ENCODE peak calls at places on chromosome X, in seven cellular contexts. Z is HCT116, V is SK-N-SH, N is HepG2, R is K562, K is GM12878, F is H1. T is an unnamed sample.
A peak's percentile ranks its signal among the peaks of the same experiment; 100 is the strongest.

GRCh38 chrX:80430826-80431501 is 10.7 kb downstream of the TENT5D start:
- DNase-seq in Z (no peak), V (peak; percentile 1), N (no peak), R (peak; percentile 16), K (no peak), F (peak; percentile 46), T (no peak)

GRCh38 chrX:46575991-46576392 is 2.4 kb downstream of the CHST7 start:
- DNase-seq in Z (no peak), V (no peak), N (peak; percentile 48), R (no peak), K (no peak), F (no peak), T (peak; percentile 18)

GRCh38 chrX:110167952-110168451 is 149.9 kb downstream of the AMMECR1 start:
- DNase-seq in Z (no peak), V (peak; percentile 43), N (no peak), R (peak; percentile 75), K (no peak), F (peak; percentile 75), T (no peak)

GRCh38 chrX:65528705-65529340 is 5.8 kb downstream of the LAS1L start:
- DNase-seq in Z (no peak), V (peak; percentile 74), N (no peak), R (peak; percentile 71), K (no peak), F (peak; percentile 84), T (peak; percentile 19)

GRCh38 chrX:51456814-51457213 is 39.6 kb downstream of the NUDT11 start:
- DNase-seq in Z (no peak), V (no peak), N (peak; percentile 0), R (no peak), K (no peak), F (no peak), T (no peak)

GRCh38 chrX:27186671-27187070 is 276.5 kb downstream of the PPP4R3C start:
- DNase-seq in Z (peak; percentile 3), V (peak; percentile 18), N (peak; percentile 13), R (peak; percentile 10), K (peak; percentile 0), F (no peak), T (peak; percentile 28)

GRCh38 chrX:129534816-129535578 is 5.1 kb upstream of the OCRL start:
- DNase-seq in Z (no peak), V (no peak), N (no peak), R (no peak), K (no peak), F (no peak), T (no peak)

GRCh38 chrX:41010188-41010846 is 74.9 kb upstream of the USP9X start:
- DNase-seq in Z (no peak), V (peak; percentile 65), N (peak; percentile 89), R (peak; percentile 66), K (no peak), F (peak; percentile 52), T (peak; percentile 91)

GRCh38 chrX:13120017-13120416 is 75.6 kb upstream of the FAM9C start:
- DNase-seq in Z (no peak), V (no peak), N (peak; percentile 21), R (no peak), K (no peak), F (no peak), T (peak; percentile 70)

GRCh38 chrX:53379747-53380146 is 42.7 kb downstream of the SMC1A start:
- DNase-seq in Z (no peak), V (no peak), N (no peak), R (no peak), K (no peak), F (no peak), T (no peak)

GRCh38 chrX:100682939-100683338 is 38.9 kb downstream of the SRPX2 start:
- DNase-seq in Z (no peak), V (no peak), N (peak; percentile 0), R (no peak), K (no peak), F (no peak), T (no peak)

GRCh38 chrX:42754129-42754528 is 23.8 kb downstream of the PPP1R2C start:
- DNase-seq in Z (no peak), V (no peak), N (no peak), R (no peak), K (no peak), F (no peak), T (no peak)

GRCh38 chrX:42746606-42747005 is 31.4 kb downstream of the PPP1R2C start:
- DNase-seq in Z (no peak), V (no peak), N (no peak), R (no peak), K (no peak), F (no peak), T (peak; percentile 86)

GRCh38 chrX:42752730-42753129 is 25.2 kb downstream of the PPP1R2C start:
- DNase-seq in Z (no peak), V (no peak), N (no peak), R (no peak), K (no peak), F (no peak), T (peak; percentile 94)

GRCh38 chrX:42751573-42751972 is 26.4 kb downstream of the PPP1R2C start:
- DNase-seq in Z (no peak), V (no peak), N (no peak), R (no peak), K (no peak), F (no peak), T (no peak)

DNA sequence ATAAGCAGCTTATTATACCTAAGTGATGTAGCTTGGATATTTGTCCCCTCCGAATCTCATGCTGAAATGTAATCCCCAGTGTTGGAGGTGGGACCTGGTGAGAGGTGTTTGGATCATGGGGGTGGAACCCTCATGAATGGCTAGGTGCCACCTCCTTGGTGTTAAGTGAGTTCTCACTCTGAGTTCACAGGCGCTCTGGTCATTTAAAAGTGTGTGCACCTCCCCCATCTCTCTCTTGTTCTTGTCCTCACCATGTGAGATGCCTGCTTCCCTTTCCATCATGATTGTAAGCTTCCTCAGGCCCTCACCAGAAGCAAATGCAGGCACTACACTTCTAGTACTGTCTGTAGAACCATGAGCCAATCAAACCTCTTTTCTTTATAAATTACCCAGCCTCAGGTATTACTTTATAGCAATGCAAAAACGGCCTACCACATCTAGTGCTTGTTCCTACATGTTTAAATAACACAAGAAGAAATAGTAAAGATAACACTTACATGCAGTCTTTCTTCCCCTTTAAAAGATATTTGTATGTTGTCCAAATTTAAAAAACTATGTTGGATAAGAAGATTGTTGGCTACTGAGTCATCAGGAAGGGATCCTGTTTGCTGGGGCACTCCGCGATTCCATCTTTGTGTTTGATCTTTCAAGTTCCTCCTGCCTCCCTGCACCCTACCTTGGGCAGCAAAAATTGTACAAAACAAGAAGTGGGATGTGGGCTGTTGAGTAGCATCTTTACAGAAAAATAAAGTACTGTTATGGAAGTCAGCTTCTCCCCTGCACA is 29.7 kb downstream of the PPP1R2C start:
- DNase-seq in Z (no peak), V (no peak), N (no peak), R (no peak), K (no peak), F (no peak), T (peak; percentile 64)
- H3K27me3 ChIP-seq in Z (no peaks in the 10 kb centered on the region), V (no peaks in the 10 kb centered on the region), N (no peaks in the 10 kb centered on the region), R (no peaks in the 10 kb centered on the region), K (no peaks in the 10 kb centered on the region), F (no peaks in the 10 kb centered on the region), T (no peaks in the 10 kb centered on the region)

DNA sequence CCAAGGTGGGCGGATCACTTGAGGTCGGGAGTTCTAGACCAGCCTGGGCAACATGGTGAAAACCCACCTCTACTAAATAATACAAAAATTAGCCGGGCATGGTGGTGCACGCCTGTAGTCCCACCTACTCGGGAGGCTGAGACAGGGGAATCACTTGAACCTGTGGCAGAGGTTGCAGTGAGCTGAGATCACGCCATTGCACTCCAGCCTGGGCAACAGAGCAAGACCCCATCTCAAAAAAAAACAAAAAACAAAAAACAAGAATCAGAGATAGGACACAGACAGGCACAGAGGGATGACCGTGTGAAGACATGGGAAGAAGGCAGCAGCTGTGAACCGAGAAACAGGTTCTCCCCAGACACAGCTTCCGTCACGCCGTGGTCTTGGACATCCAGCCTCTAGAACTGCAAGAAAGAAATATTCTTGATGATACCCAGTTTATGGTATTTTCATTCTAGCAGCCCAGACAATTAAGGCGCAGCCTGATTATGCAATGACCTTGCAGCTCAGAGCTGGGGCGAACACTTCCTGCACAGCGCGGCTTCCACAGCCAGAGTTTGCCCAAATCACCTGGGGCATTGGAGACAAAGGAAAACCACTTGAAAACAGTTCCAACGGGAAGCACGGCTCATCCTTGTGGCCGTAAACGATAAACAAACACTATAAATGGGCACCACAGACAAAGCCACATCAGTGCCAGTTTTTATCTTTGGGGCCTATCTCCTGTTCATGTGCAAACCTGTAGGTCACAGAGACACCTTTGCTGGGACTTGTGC is 4.2 kb upstream of the ARSD start:
- DNase-seq in Z (no peak), V (no peak), N (no peak), R (no peak), K (no peak), F (no peak), T (no peak)
- TF ChIP-seq MAX in Z (no peak), V (no peak), N (no peak), R (no peak), K (no peak), F (no peak), T (no peak)

DNA sequence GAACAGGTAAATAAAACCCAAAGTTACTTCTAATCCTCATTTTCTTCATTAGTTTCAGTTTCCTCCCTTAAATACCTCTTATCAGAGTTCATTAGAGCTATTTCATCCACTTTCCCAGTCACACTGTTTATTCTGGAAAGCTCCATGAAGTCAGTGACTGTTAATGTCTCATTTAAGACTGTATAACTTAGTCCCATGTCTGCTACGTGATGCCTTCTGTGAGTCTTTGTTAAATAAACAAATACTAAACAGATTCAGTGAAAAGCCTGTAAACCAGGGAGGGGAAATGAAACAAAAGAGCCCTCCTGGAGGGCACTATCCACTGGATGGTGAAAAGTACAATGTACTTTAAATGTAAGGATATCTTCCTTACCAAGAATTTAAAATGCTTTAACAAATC is 24.7 kb downstream of the ACE2 start:
- DNase-seq in Z (no peak), V (no peak), N (no peak), R (no peak), K (no peak), F (no peak), T (peak; percentile 46)
- H3K27me3 ChIP-seq in Z (no peaks in the 10 kb centered on the region), V (no peaks in the 10 kb centered on the region), N (no peaks in the 10 kb centered on the region), R (no peaks in the 10 kb centered on the region), K (peaks cover 4% of the 10 kb centered on the region), F (no peaks in the 10 kb centered on the region), T (no peaks in the 10 kb centered on the region)

GRCh38 chrX:38175140-38175539 is 45.5 kb downstream of the SRPX start:
- DNase-seq in Z (peak; percentile 24), V (peak; percentile 38), N (peak; percentile 27), R (peak; percentile 37), K (peak; percentile 3), F (peak; percentile 45), T (peak; percentile 7)
- TF ChIP-seq MAX in Z (no peak), V (no peak), N (no peak), R (no peak), K (no peak), F (no peak), T (no peak)

GRCh38 chrX:54479471-54480122 is 16.4 kb downstream of the FGD1 start:
- DNase-seq in Z (no peak), V (no peak), N (no peak), R (no peak), K (no peak), F (peak; percentile 53), T (no peak)
- H3K27me3 ChIP-seq in Z (no peaks in the 10 kb centered on the region), V (peaks cover 14% of the 10 kb centered on the region), N (no peaks in the 10 kb centered on the region), R (no peaks in the 10 kb centered on the region), K (no peaks in the 10 kb centered on the region), F (no peaks in the 10 kb centered on the region), T (no peaks in the 10 kb centered on the region)